ENCODE peak calls at places on chromosomes 7 and 10, in eight cellular contexts. O is HCEC 1CT; E is T-helper 9 cell; B is activated naive CD4-positive, alpha-beta T cell treated with anti-CD3 and anti-CD28 coated beads, Interleukin-2, amount 50 U/mL, for 16 hours; G is stimulated activated CD8-positive, alpha-beta memory T cell treated with anti-CD3 and anti-CD28 coated beads, Interleukin-15, amount 100 ng/mL, for 1 hour; S is amniotic stem cell; D is NCI-H1436; N is activated gamma-delta T cell. X is an unnamed sample.

GRCh38 chr10:110226555-110226925 is 19.1 kb downstream of the MXI1 start:
- DNase-seq in O (peak; percentile 89), B (peak; percentile 84), S (peak; percentile 85), D (peak; percentile 96), N (peak; percentile 78), G (peak; percentile 72), E (peak; percentile 87), X (peak; percentile 92)

GRCh38 chr10:49309691-49310371 is 10.9 kb downstream of the C10orf71 start:
- DNase-seq in B (no peak), S (no peak), N (no peak), E (no peak), D (no peak), O (no peak), G (no peak), X (no peak)

GRCh38 chr7:36670585-36671431 is 53.5 kb downstream of the AOAH start:
- DNase-seq in B (peak; percentile 59), N (no peak), D (peak; percentile 56), S (peak; percentile 2), E (peak; percentile 57), O (peak; percentile 50), G (peak; percentile 40), X (peak; percentile 53)

GRCh38 chr10:12221323-12222298 is 25.6 kb downstream of the CDC123 start:
- DNase-seq in N (no peak), B (no peak), O (no peak), G (no peak), E (no peak), S (no peak), D (no peak), X (no peak)

GRCh38 chr10:86706401-86706841 is 38.1 kb downstream of the LDB3 start:
- DNase-seq in S (no peak), N (no peak), D (no peak), B (no peak), O (no peak), G (no peak), E (no peak), X (peak; percentile 25)

GRCh38 chr10:34489436-34489835 is 325.7 kb downstream of the PARD3 start:
- DNase-seq in O (no peak), N (no peak), B (no peak), S (no peak), G (no peak), E (no peak), D (peak; percentile 55), X (no peak)

GRCh38 chr10:6162589-6163356 is 40.0 kb upstream of the PFKFB3 start:
- DNase-seq in B (no peak), E (no peak), S (no peak), O (no peak), D (no peak), G (no peak), N (no peak), X (no peak)

GRCh38 chr10:2439983-2440382 is 627.4 kb upstream of the PFKP start:
- DNase-seq in N (no peak), B (no peak), O (no peak), D (no peak), S (no peak), G (no peak), E (no peak), X (no peak)

GRCh38 chr7:87137271-87137670 is 15.0 kb upstream of the DMTF1 start:
- DNase-seq in O (no peak), D (no peak), G (no peak), S (no peak), E (no peak), B (no peak), N (no peak), X (no peak)

GRCh38 chr7:150927157-150927953 is 50.8 kb downstream of the KCNH2 start:
- DNase-seq in B (no peak), E (no peak), N (no peak), D (no peak), G (no peak), O (no peak), S (no peak), X (no peak)

GRCh38 chr10:51031995-51032394 is 42.3 kb upstream of the PRKG1 start:
- DNase-seq in B (no peak), O (no peak), N (no peak), D (no peak), E (no peak), S (no peak), G (no peak), X (no peak)

GRCh38 chr7:28298870-28299484 is 113.3 kb upstream of the CREB5 start:
- DNase-seq in S (peak; percentile 66), G (no peak), B (no peak), O (peak; percentile 77), D (peak; percentile 72), E (no peak), N (no peak), X (no peak)

GRCh38 chr7:28176174-28176573 is 4.4 kb downstream of the JAZF1 start:
- DNase-seq in O (no peak), G (no peak), E (no peak), D (no peak), N (no peak), B (no peak), S (no peak), X (no peak)

GRCh38 chr10:60943372-60944158 is 420 bp downstream of the RHOBTB1 start:
- DNase-seq in D (peak; percentile 35), G (no peak), O (peak; percentile 55), B (peak; percentile 13), N (no peak), E (no peak), S (peak; percentile 15), X (peak; percentile 83)

GRCh38 chr10:123642293-123642692 is 23.9 kb upstream of the GPR26 start:
- DNase-seq in N (no peak), E (no peak), G (no peak), O (no peak), B (no peak), D (no peak), S (no peak), X (no peak)

GRCh38 chr7:141671705-141672496 is 30.1 kb downstream of the DENND11 start:
- DNase-seq in D (no peak), O (no peak), B (no peak), N (no peak), E (no peak), S (no peak), G (no peak), X (no peak)

GRCh38 chr10:6283632-6284031 is 80.9 kb downstream of the PFKFB3 start:
- DNase-seq in D (no peak), G (no peak), B (no peak), N (no peak), E (no peak), O (no peak), S (no peak), X (no peak)

GRCh38 chr10:130022501-130023299 is 58.6 kb upstream of the EBF3 start:
- DNase-seq in O (peak; percentile 13), S (peak; percentile 86), D (no peak), N (no peak), G (no peak), B (no peak), E (no peak), X (no peak)

GRCh38 chr7:156906281-156906680 is 13.3 kb upstream of the LMBR1 start:
- DNase-seq in S (no peak), E (no peak), B (no peak), O (no peak), G (no peak), N (no peak), D (no peak), X (no peak)

GRCh38 chr10:104406715-104407517 is 53.3 kb downstream of the CFAP58 start:
- DNase-seq in E (no peak), N (no peak), B (no peak), G (no peak), O (peak; percentile 51), D (peak; percentile 2), S (peak; percentile 12), X (no peak)

GRCh38 chr7:123199869-123200268 is at the start of gene SLC13A1:
- DNase-seq in E (no peak), B (no peak), G (no peak), N (no peak), S (no peak), D (no peak), O (no peak), X (no peak)

GRCh38 chr7:151299940-151300665 is 41.5 kb upstream of the NUB1 start:
- DNase-seq in S (no peak), D (no peak), O (no peak), G (no peak), B (no peak), E (no peak), N (no peak), X (no peak)

GRCh38 chr10:71459513-71459912 is 62.8 kb downstream of the CDH23 start:
- DNase-seq in O (no peak), G (no peak), N (no peak), E (no peak), B (no peak), D (no peak), S (no peak), X (no peak)

GRCh38 chr10:86261933-86262665 is 104.5 kb downstream of the GRID1 start:
- DNase-seq in O (no peak), N (no peak), E (no peak), S (no peak), B (no peak), G (no peak), D (peak; percentile 79), X (no peak)

GRCh38 chr7:140601566-140602174 is 38.9 kb downstream of the DENND2A start:
- DNase-seq in G (no peak), N (no peak), E (no peak), S (no peak), D (no peak), B (no peak), O (no peak), X (no peak)

GRCh38 chr10:126013489-126014281 is 117.3 kb downstream of the FANK1 start:
- DNase-seq in S (peak; percentile 51), G (no peak), B (no peak), E (no peak), O (peak; percentile 87), N (no peak), D (no peak), X (no peak)

GRCh38 chr7:123863461-123863860 is 18.5 kb downstream of the HYAL4 start:
- DNase-seq in N (no peak), S (no peak), B (no peak), E (no peak), D (no peak), O (no peak), G (no peak), X (no peak)

GRCh38 chr7:12684733-12685132 is 2.7 kb upstream of the ARL4A start:
- DNase-seq in E (no peak), O (no peak), B (no peak), S (no peak), D (no peak), N (no peak), G (no peak), X (no peak)

GRCh38 chr7:117118579-117119180 is 165.4 kb downstream of the ST7 start:
- DNase-seq in D (no peak), S (no peak), B (no peak), N (no peak), E (no peak), G (no peak), O (no peak), X (no peak)

GRCh38 chr7:5699951-5700384 is 81.5 kb downstream of the RNF216 start:
- DNase-seq in N (no peak), O (no peak), D (no peak), E (peak; percentile 56), G (peak; percentile 40), B (peak; percentile 69), S (no peak), X (no peak)

GRCh38 chr10:59079386-59080226 is 96.8 kb upstream of the PHYHIPL start:
- DNase-seq in N (no peak), B (no peak), S (peak; percentile 37), O (peak; percentile 87), G (no peak), E (no peak), D (no peak), X (no peak)

GRCh38 chr10:27242951-27243551 is 2.5 kb upstream of the ACBD5 start:
- DNase-seq in S (no peak), N (no peak), B (peak; percentile 66), D (peak; percentile 43), G (peak; percentile 59), O (peak; percentile 80), E (peak; percentile 49), X (no peak)

GRCh38 chr7:128879939-128880746 is 17.5 kb downstream of the ATP6V1F start:
- DNase-seq in E (no peak), D (peak; percentile 64), G (no peak), B (no peak), N (no peak), S (peak; percentile 7), O (peak; percentile 55), X (peak; percentile 67)

GRCh38 chr7:79785556-79785955 is 332.1 kb upstream of the MAGI2 start:
- DNase-seq in S (no peak), G (no peak), O (no peak), D (no peak), B (no peak), N (no peak), E (no peak), X (no peak)